ENCODE peak calls at places on chromosome 15, in five cellular contexts. J is T1000, E is fibroblast of mammary gland, A is ureter, L is IMR-90. U is an unnamed sample.

GRCh38 chr15:39586387-39587171 is 5.7 kb downstream of the THBS1 start:
- DNase-seq in J (no peak), E (peak), A (no peak), L (peak), U (peak)

GRCh38 chr15:80593486-80594055 is 101.5 kb upstream of the ABHD17C start:
- DNase-seq in J (no peak), E (no peak), A (no peak), L (no peak), U (no peak)

GRCh38 chr15:69910511-69910910 is 187.2 kb downstream of the TLE3 start:
- DNase-seq in J (no peak), E (no peak), A (no peak), L (no peak), U (no peak)

GRCh38 chr15:43511012-43511885 is 6.2 kb upstream of the MAP1A start:
- DNase-seq in J (no peak), E (no peak), A (peak), L (no peak), U (peak)

GRCh38 chr15:93298901-93299300 is 209.9 kb upstream of the RGMA start:
- DNase-seq in J (no peak), E (peak), A (no peak), L (no peak), U (no peak)

GRCh38 chr15:79248183-79248582 is 34.3 kb upstream of the ANKRD34C start:
- DNase-seq in J (no peak), E (no peak), A (no peak), L (no peak), U (no peak)

GRCh38 chr15:81296673-81297072 is 27.3 kb downstream of the STARD5 start:
- DNase-seq in J (no peak), E (no peak), A (no peak), L (no peak), U (no peak)

GRCh38 chr15:100121285-100121684 is 220.5 kb downstream of the ADAMTS17 start:
- DNase-seq in J (no peak), E (no peak), A (no peak), L (no peak), U (no peak)

GRCh38 chr15:42156266-42156922 is at the start of gene PLA2G4F:
- DNase-seq in J (no peak), E (no peak), A (peak), L (no peak), U (no peak)

GRCh38 chr15:59553879-59554735 is 57.5 kb upstream of the GCNT3 start:
- DNase-seq in J (no peak), E (peak), A (no peak), L (no peak), U (peak)

GRCh38 chr15:76996076-76996525 is 1.2 kb downstream of the PSTPIP1 start:
- DNase-seq in J (no peak), E (no peak), A (no peak), L (no peak), U (no peak)

GRCh38 chr15:68301300-68301699 is 23.8 kb downstream of the FEM1B start:
- DNase-seq in J (no peak), E (no peak), A (peak), L (no peak), U (no peak)

GRCh38 chr15:45441686-45442085 is 63.3 kb upstream of the GATM start:
- DNase-seq in J (no peak), E (no peak), A (no peak), L (no peak), U (no peak)

U was measured in fibroblast of pulmonary artery.